ENCODE peak calls at places on chromosomes 7 and 10, in seven cellular contexts. One of them, this sample, is unnamed.

GRCh38 chr7:43658718-43659548 is 70.4 kb downstream of the COA1 start:
- DNase-seq in iris pigment epithelial cell: peak; percentile 94
- DNase-seq in EH: peak; percentile 94
- DNase-seq in ureter: no peak
- DNase-seq in nucleus accumbens: no peak
- DNase-seq in heart left ventricle: no peak
- DNase-seq in kidney glomerular epithelial cell: peak; percentile 93
- DNase-seq in this sample: no peak

GRCh38 chr7:122643248-122643647 is 55.7 kb downstream of the RNF133 start:
- DNase-seq in ureter: no peak
- DNase-seq in heart left ventricle: no peak
- DNase-seq in nucleus accumbens: no peak
- DNase-seq in EH: no peak
- DNase-seq in iris pigment epithelial cell: no peak
- DNase-seq in kidney glomerular epithelial cell: no peak
- DNase-seq in this sample: no peak

GRCh38 chr10:3104251-3104918 is 37.0 kb downstream of the PFKP start:
- DNase-seq in kidney glomerular epithelial cell: no peak
- DNase-seq in ureter: no peak
- DNase-seq in heart left ventricle: peak; percentile 85
- DNase-seq in nucleus accumbens: no peak
- DNase-seq in EH: no peak
- DNase-seq in iris pigment epithelial cell: no peak
- DNase-seq in this sample: no peak

GRCh38 chr7:84701524-84702306 is 485.1 kb downstream of the SEMA3D start:
- DNase-seq in EH: peak; percentile 98
- DNase-seq in nucleus accumbens: no peak
- DNase-seq in iris pigment epithelial cell: peak; percentile 98
- DNase-seq in ureter: no peak
- DNase-seq in heart left ventricle: no peak
- DNase-seq in kidney glomerular epithelial cell: peak; percentile 84
- DNase-seq in this sample: peak; percentile 31

GRCh38 chr10:99234739-99235468 is 748 bp downstream of the HPSE2 start:
- DNase-seq in ureter: no peak
- DNase-seq in heart left ventricle: no peak
- DNase-seq in EH: peak; percentile 17
- DNase-seq in iris pigment epithelial cell: peak; percentile 2
- DNase-seq in kidney glomerular epithelial cell: no peak
- DNase-seq in nucleus accumbens: no peak
- DNase-seq in this sample: no peak

GRCh38 chr10:74011762-74012161 is 13.8 kb downstream of the VCL start:
- DNase-seq in EH: peak; percentile 92
- DNase-seq in kidney glomerular epithelial cell: peak; percentile 73
- DNase-seq in ureter: no peak
- DNase-seq in iris pigment epithelial cell: peak; percentile 93
- DNase-seq in nucleus accumbens: no peak
- DNase-seq in heart left ventricle: peak; percentile 42
- DNase-seq in this sample: no peak

GRCh38 chr10:19546224-19546623 is 270.0 kb upstream of the PLXDC2 start:
- DNase-seq in kidney glomerular epithelial cell: no peak
- DNase-seq in EH: no peak
- DNase-seq in heart left ventricle: no peak
- DNase-seq in ureter: no peak
- DNase-seq in nucleus accumbens: no peak
- DNase-seq in iris pigment epithelial cell: peak; percentile 6
- DNase-seq in this sample: no peak

GRCh38 chr10:67666416-67667043 is 29.5 kb downstream of the CTNNA3 start:
- DNase-seq in nucleus accumbens: no peak
- DNase-seq in heart left ventricle: no peak
- DNase-seq in ureter: no peak
- DNase-seq in kidney glomerular epithelial cell: peak; percentile 5
- DNase-seq in iris pigment epithelial cell: peak; percentile 49
- DNase-seq in EH: peak; percentile 27
- DNase-seq in this sample: no peak

GRCh38 chr10:24465124-24465874 is 256.4 kb downstream of the KIAA1217 start:
- DNase-seq in ureter: no peak
- DNase-seq in kidney glomerular epithelial cell: peak; percentile 61
- DNase-seq in iris pigment epithelial cell: peak; percentile 86
- DNase-seq in heart left ventricle: no peak
- DNase-seq in nucleus accumbens: no peak
- DNase-seq in EH: peak; percentile 98
- DNase-seq in this sample: peak; percentile 57